ENCODE peak calls at places on chromosomes 2 and 18, in five cellular contexts. V is psoas muscle, O is cardiac muscle cell, D is osteoblast, A is transverse colon. G is an unnamed sample.
A peak's percentile ranks its signal among the peaks of the same experiment; 100 is the strongest.

GRCh38 chr2:165157160-165157559 is 46.7 kb downstream of the SCN3A start:
- DNase-seq in A (no peak), O (no peak), V (no peak), D (no peak), G (no peak)

GRCh38 chr2:240605867-240606743 is 19.2 kb upstream of the GPR35 start:
- DNase-seq in V (peak; percentile 7), A (no peak), O (no peak), D (peak; percentile 86), G (no peak)

GRCh38 chr2:197613509-197613987 is 61.8 kb downstream of the RFTN2 start:
- DNase-seq in V (no peak), D (no peak), A (no peak), O (peak; percentile 74), G (no peak)

GRCh38 chr2:196767101-196767500 is 32.4 kb downstream of the GTF3C3 start:
- DNase-seq in D (no peak), A (no peak), V (no peak), O (no peak), G (no peak)

GRCh38 chr2:73084971-73085370 is 13.5 kb upstream of the SFXN5 start:
- DNase-seq in A (no peak), D (no peak), O (no peak), V (no peak), G (no peak)

GRCh38 chr2:178306351-178307073 is 112.2 kb downstream of the OSBPL6 start:
- DNase-seq in O (peak; percentile 62), V (no peak), A (peak; percentile 59), D (no peak), G (peak; percentile 63)

GRCh38 chr18:22559414-22560282 is 141.9 kb upstream of the CTAGE1 start:
- DNase-seq in D (peak; percentile 91), V (peak; percentile 65), O (peak; percentile 85), A (peak; percentile 52), G (peak; percentile 80)

GRCh38 chr18:49094979-49095632 is 144.3 kb upstream of the SMAD7 start:
- DNase-seq in O (peak; percentile 77), D (peak; percentile 72), A (no peak), V (no peak), G (no peak)

GRCh38 chr18:77858331-77858730 is 608.7 kb downstream of the GALR1 start:
- DNase-seq in D (no peak), V (no peak), O (no peak), A (no peak), G (no peak)

GRCh38 chr2:128495996-128496547 is 177.4 kb upstream of the HS6ST1 start:
- DNase-seq in O (peak; percentile 29), D (peak; percentile 6), A (no peak), V (no peak), G (no peak)

GRCh38 chr2:147569426-147569825 is 275.4 kb upstream of the ACVR2A start:
- DNase-seq in O (no peak), A (no peak), V (no peak), D (no peak), G (no peak)

GRCh38 chr2:29084561-29084960 is 10.2 kb upstream of the PCARE start:
- DNase-seq in A (no peak), O (no peak), D (no peak), V (no peak), G (no peak)

GRCh38 chr2:65227035-65227470 is 578 bp upstream of the ACTR2 start:
- DNase-seq in A (peak; percentile 41), D (no peak), V (peak; percentile 31), O (peak; percentile 33), G (peak; percentile 58)

GRCh38 chr2:120847700-120848321 is 112.1 kb downstream of the GLI2 start:
- DNase-seq in V (no peak), A (no peak), O (peak; percentile 44), D (no peak), G (no peak)

GRCh38 chr2:201107624-201108023 is 8.3 kb upstream of the CFLAR start:
- DNase-seq in D (no peak), A (no peak), O (no peak), V (no peak), G (no peak)

GRCh38 chr2:131520526-131520925 is 7.2 kb upstream of the CCDC74A start:
- DNase-seq in V (no peak), A (no peak), D (peak; percentile 64), O (no peak), G (no peak)

GRCh38 chr2:141565597-141565996 is 565.2 kb downstream of the LRP1B start:
- DNase-seq in A (no peak), O (no peak), V (no peak), D (no peak), G (no peak)

GRCh38 chr2:122078451-122078850 is 323.0 kb downstream of the TSN start:
- DNase-seq in V (no peak), D (no peak), O (peak; percentile 67), A (no peak), G (no peak)

GRCh38 chr18:23531912-23532311 is 28.6 kb downstream of the RMC1 start:
- DNase-seq in A (no peak), V (no peak), D (no peak), O (no peak), G (no peak)

GRCh38 chr18:48639772-48640432 is 101.1 kb downstream of the CTIF start:
- DNase-seq in D (peak; percentile 58), V (no peak), O (no peak), A (no peak), G (no peak)

GRCh38 chr2:9150906-9151305 is 55.7 kb upstream of the ASAP2 start:
- DNase-seq in V (no peak), O (no peak), A (no peak), D (peak; percentile 35), G (no peak)

GRCh38 chr2:45789317-45789716 is 137.8 kb downstream of the PRKCE start:
- DNase-seq in V (no peak), A (no peak), O (no peak), D (no peak), G (no peak)

GRCh38 chr2:73944714-73945113 is 18.0 kb downstream of the DGUOK start:
- DNase-seq in A (no peak), D (no peak), O (no peak), V (no peak), G (no peak)

GRCh38 chr2:240397542-240397916 is 37.9 kb upstream of the GPC1 start:
- DNase-seq in A (no peak), V (no peak), O (no peak), D (peak; percentile 66), G (no peak)

GRCh38 chr18:12017079-12017478 is 35.8 kb downstream of the IMPA2 start:
- DNase-seq in D (peak; percentile 48), A (no peak), O (no peak), V (no peak), G (no peak)

GRCh38 chr18:8970843-8971242 is 131.7 kb upstream of the NDUFV2 start:
- DNase-seq in O (no peak), V (no peak), D (no peak), A (no peak), G (no peak)

GRCh38 chr2:173192071-173192470 is 116.4 kb downstream of the MAP3K20 start:
- DNase-seq in O (no peak), V (no peak), D (no peak), A (no peak), G (no peak)

GRCh38 chr2:58133395-58133794 is 86.8 kb downstream of the VRK2 start:
- DNase-seq in D (no peak), V (no peak), A (no peak), O (no peak), G (no peak)

GRCh38 chr2:158761626-158762025 is 33.5 kb upstream of the DAPL1 start:
- DNase-seq in A (no peak), V (no peak), O (no peak), D (no peak), G (no peak)

GRCh38 chr2:53545159-53546055 is 222.2 kb upstream of the CHAC2 start:
- DNase-seq in D (no peak), O (no peak), V (no peak), A (no peak), G (no peak)

GRCh38 chr2:70984576-70985282 is 6.3 kb downstream of the ANKRD53 start:
- DNase-seq in D (peak; percentile 97), O (peak; percentile 62), A (peak; percentile 70), V (peak; percentile 65), G (peak; percentile 70)

DNA sequence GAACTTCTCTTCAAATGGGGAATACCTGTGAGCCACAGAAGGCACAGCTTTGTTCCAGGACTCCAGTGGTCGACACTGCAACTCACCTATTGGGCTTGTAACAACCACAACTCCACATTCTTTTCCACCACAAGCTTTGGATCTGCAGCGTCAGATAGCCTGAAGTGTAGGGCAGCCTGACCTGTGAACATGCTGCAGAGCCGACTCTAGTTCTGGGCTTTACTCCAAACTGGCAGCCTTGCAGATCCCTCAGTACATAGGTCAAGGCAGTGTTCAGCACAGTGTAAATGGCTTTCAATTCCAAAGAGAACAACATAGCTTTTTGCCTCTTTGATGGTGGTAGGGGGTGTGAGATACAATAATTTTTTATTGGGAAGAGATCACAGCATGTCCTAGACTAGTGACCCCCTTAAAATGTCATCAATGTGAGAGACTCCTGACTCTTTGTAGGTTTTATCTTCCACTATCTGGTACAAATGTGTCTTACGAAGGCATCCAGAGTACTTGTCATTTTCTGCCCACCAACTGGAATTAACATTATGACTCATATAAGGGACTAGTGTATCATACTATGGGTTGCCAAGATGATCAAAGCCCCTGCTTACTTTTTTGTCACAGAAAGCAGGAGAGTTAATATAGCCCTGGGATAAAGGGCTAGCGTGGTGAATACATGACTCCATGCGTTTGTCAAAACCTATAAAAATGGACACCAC is 149.8 kb downstream of the COPS8 start:
- DNase-seq in V (peak; percentile 34), D (no peak), A (peak; percentile 31), O (peak; percentile 92), G (peak; percentile 71)
- H3K27ac ChIP-seq in V (peak overlapping the region; percentile 36), D (peak overlapping the region; percentile 30), A (peak overlapping the region; percentile 70), O (no peak overlapping the region), G (no peak overlapping the region)

GRCh38 chr2:218323526-218324472 is 31.5 kb upstream of the TMBIM1 start:
- DNase-seq in D (peak; percentile 69), A (peak; percentile 30), V (peak; percentile 31), O (peak; percentile 92), G (peak; percentile 23)
- H3K27ac ChIP-seq in D (peak overlapping the region; percentile 23), A (peak overlapping the region; percentile 88), V (no peak overlapping the region), O (peak overlapping the region; percentile 79), G (no peak overlapping the region)

DNA sequence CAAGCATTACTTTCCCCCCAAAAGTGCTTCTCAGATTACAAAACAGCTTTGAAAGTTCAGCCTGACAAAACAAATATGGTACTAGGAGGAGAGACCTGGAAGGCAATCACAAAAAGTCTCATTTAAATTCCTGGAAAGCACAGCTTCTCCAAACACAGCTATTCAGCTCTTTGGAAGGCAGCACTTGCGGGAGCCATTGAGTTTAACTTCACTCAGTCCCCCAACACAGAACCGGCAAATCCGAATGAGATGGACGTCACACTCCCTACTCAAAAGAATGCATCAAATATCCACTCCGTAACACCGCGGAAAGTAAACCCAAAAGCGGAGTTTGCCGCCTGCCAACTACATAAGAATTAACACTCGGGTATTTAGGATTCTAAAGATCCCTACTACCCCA is 641 bp downstream of the ST6GAL2 start:
- DNase-seq in D (no peak), O (no peak), V (no peak), A (no peak), G (no peak)
- H3K27ac ChIP-seq in D (no peak overlapping the region), O (no peak overlapping the region), V (no peak overlapping the region), A (no peak overlapping the region), G (no peak overlapping the region)

GRCh38 chr2:231241755-231242507 is 43.5 kb downstream of the ARMC9 start:
- DNase-seq in O (peak; percentile 23), D (no peak), A (no peak), V (no peak), G (no peak)
- H3K27ac ChIP-seq in O (no peak overlapping the region), D (no peak overlapping the region), A (peak overlapping the region; percentile 83), V (peak overlapping the region; percentile 30), G (no peak overlapping the region)

G was measured in small intestine.